ENCODE peak calls at places on chromosomes 6 and 20, in eight cellular contexts. X, U, F, B, I, Y, E and Z are unnamed samples.

GRCh38 chr6:87925373-87926060 is 122.1 kb upstream of the SPACA1 start:
- DNase-seq in B (no peak), X (no peak), F (peak), I (no peak), E (no peak), U (no peak), Y (peak), Z (no peak)

GRCh38 chr20:6616421-6616820 is 151.1 kb upstream of the BMP2 start:
- DNase-seq in E (no peak), X (no peak), U (no peak), I (no peak), F (no peak), Y (no peak), B (no peak), Z (no peak)

GRCh38 chr20:43666376-43667328 is at the start of gene MYBL2:
- DNase-seq in E (peak), X (no peak), Y (peak), U (peak), F (peak), B (peak), I (peak), Z (no peak)

GRCh38 chr6:148493374-148493773 is 150.7 kb downstream of the SASH1 start:
- DNase-seq in I (no peak), X (no peak), E (no peak), U (no peak), Y (no peak), F (no peak), B (no peak), Z (no peak)

GRCh38 chr6:135851442-135852271 is at the start of gene PDE7B:
- DNase-seq in F (peak), B (no peak), U (peak), X (peak), I (peak), E (no peak), Y (peak), Z (peak)

GRCh38 chr20:46357030-46357514 is 48.8 kb upstream of the CDH22 start:
- DNase-seq in F (no peak), I (no peak), Y (no peak), B (no peak), E (no peak), X (no peak), U (no peak), Z (no peak)

GRCh38 chr6:166809721-166810120 is 146.6 kb downstream of the RNASET2 start:
- DNase-seq in I (no peak), B (no peak), F (no peak), X (no peak), Y (no peak), E (no peak), U (no peak), Z (no peak)

GRCh38 chr6:98844244-98845161 is 10.1 kb downstream of the POU3F2 start:
- DNase-seq in E (no peak), U (no peak), F (no peak), Y (no peak), I (no peak), X (no peak), B (no peak), Z (no peak)

GRCh38 chr6:8539446-8539845 is 104.1 kb upstream of the SLC35B3 start:
- DNase-seq in I (peak), F (no peak), E (no peak), U (no peak), Y (no peak), B (no peak), X (no peak), Z (no peak)

GRCh38 chr20:63014287-63014686 is 7.5 kb upstream of the BHLHE23 start:
- DNase-seq in X (no peak), E (no peak), U (no peak), I (no peak), B (no peak), F (no peak), Y (no peak), Z (no peak)

GRCh38 chr6:161434921-161435411 is 161.1 kb upstream of the AGPAT4 start:
- DNase-seq in I (peak), F (no peak), B (no peak), E (no peak), U (no peak), X (peak), Y (no peak), Z (no peak)

GRCh38 chr20:63394069-63394468 is 32.9 kb upstream of the CHRNA4 start:
- DNase-seq in B (no peak), E (no peak), U (no peak), Y (no peak), F (no peak), X (no peak), I (no peak), Z (no peak)

GRCh38 chr6:103167345-103167744 is 1692.4 kb downstream of the HACE1 start:
- DNase-seq in I (no peak), B (no peak), Y (no peak), X (no peak), U (no peak), E (no peak), F (no peak), Z (no peak)

GRCh38 chr6:20946037-20946436 is 411.8 kb downstream of the CDKAL1 start:
- DNase-seq in E (no peak), I (peak), Y (no peak), F (no peak), X (no peak), U (no peak), B (no peak), Z (no peak)